ENCODE peak calls at places on chromosomes 1 and 21, in four cellular contexts. S is naive thymus-derived CD8-positive, alpha-beta T cell; D is activated naive CD8-positive, alpha-beta T cell treated with anti-CD3 and anti-CD28 coated beads for 36 hours; Q is erythroblast. R is an unnamed sample.

GRCh38 chr1:244011251-244011650 is 39.8 kb upstream of the ZBTB18 start:
- DNase-seq in S (no peak), D (no peak), Q (no peak), R (no peak)

GRCh38 chr1:99731384-99731783 is 35.1 kb downstream of the FRRS1 start:
- DNase-seq in S (no peak), D (no peak), Q (no peak), R (no peak)

GRCh38 chr1:160789702-160790611 is 6.0 kb upstream of the LY9 start:
- DNase-seq in S (no peak), D (no peak), Q (no peak), R (no peak)

GRCh38 chr1:9840176-9840575 is 16.4 kb upstream of the CLSTN1 start:
- DNase-seq in S (no peak), D (no peak), Q (no peak), R (no peak)

GRCh38 chr1:63693956-63694607 is 79.7 kb upstream of the ROR1 start:
- DNase-seq in S (no peak), D (no peak), Q (no peak), R (peak)

GRCh38 chr1:44327679-44328491 is 27.2 kb downstream of the ERI3 start:
- DNase-seq in S (no peak), D (no peak), Q (peak), R (peak)

GRCh38 chr1:1292442-1292779 is 12.2 kb downstream of the SCNN1D start:
- DNase-seq in S (no peak), D (no peak), Q (no peak), R (no peak)

GRCh38 chr1:173934440-173934839 is 17.3 kb upstream of the SERPINC1 start:
- DNase-seq in S (no peak), D (no peak), Q (no peak), R (no peak)

GRCh38 chr21:42234464-42235241 is 15.7 kb downstream of the ABCG1 start:
- DNase-seq in S (peak), D (peak), Q (peak), R (no peak)

GRCh38 chr21:38388684-38389676 is 109.3 kb downstream of the ERG start:
- DNase-seq in S (no peak), D (no peak), Q (no peak), R (no peak)

GRCh38 chr1:7358346-7358745 is 412.8 kb upstream of the VAMP3 start:
- DNase-seq in S (no peak), D (no peak), Q (no peak), R (no peak)

GRCh38 chr1:60055336-60055735 is 18.2 kb downstream of the C1orf87 start:
- DNase-seq in S (no peak), D (no peak), Q (no peak), R (no peak)

GRCh38 chr21:46000731-46001641 is 19.4 kb downstream of the COL6A1 start:
- DNase-seq in S (no peak), D (no peak), Q (no peak), R (no peak)

GRCh38 chr1:116008651-116009380 is 32.5 kb downstream of the SLC22A15 start:
- DNase-seq in S (no peak), D (no peak), Q (no peak), R (no peak)

GRCh38 chr1:93594603-93594880 is 87.1 kb downstream of the BCAR3 start:
- DNase-seq in S (no peak), D (no peak), Q (no peak), R (no peak)

GRCh38 chr1:206466840-206467649 is 3.2 kb upstream of the IKBKE start:
- DNase-seq in S (peak), D (peak), Q (no peak), R (no peak)

GRCh38 chr1:206608108-206608698 is 4.1 kb downstream of the EIF2D start:
- DNase-seq in S (peak), D (peak), Q (peak), R (peak)

GRCh38 chr21:26719750-26720149 is 125.5 kb downstream of the ADAMTS1 start:
- DNase-seq in S (no peak), D (no peak), Q (no peak), R (no peak)

GRCh38 chr1:19456915-19457554 is 28.3 kb downstream of the CAPZB start:
- DNase-seq in S (no peak), D (no peak), Q (no peak), R (no peak)

GRCh38 chr1:208219659-208220282 is 24.4 kb downstream of the PLXNA2 start:
- DNase-seq in S (no peak), D (no peak), Q (peak), R (peak)

GRCh38 chr1:22143586-22144033 is 713 bp upstream of the WNT4 start:
- DNase-seq in S (no peak), D (no peak), Q (no peak), R (no peak)

GRCh38 chr1:50438945-50439344 is 15.7 kb upstream of the DMRTA2 start:
- DNase-seq in S (no peak), D (no peak), Q (no peak), R (no peak)

GRCh38 chr1:29835486-29836273 is 599.4 kb downstream of the PTPRU start:
- DNase-seq in S (no peak), D (no peak), Q (no peak), R (peak)

GRCh38 chr1:178093958-178094751 is at the start of gene RASAL2:
- DNase-seq in S (peak), D (peak), Q (peak), R (no peak)

GRCh38 chr1:110258734-110259133 is 48.6 kb downstream of the KCNC4 start:
- DNase-seq in S (no peak), D (no peak), Q (no peak), R (no peak)

R was measured in OCI-M1.